ENCODE peak calls at places on chromosomes 3 and 15, in five cellular contexts. Y is H1, U is HCT116, V is GM12878, K is HepG2. C is an unnamed sample.

GRCh38 chr3:195352895-195353488 is 82.0 kb upstream of the XXYLT1 start:
- DNase-seq in Y (no peak), K (peak), V (no peak), U (peak), C (no peak)

GRCh38 chr3:14461748-14462324 is 59.4 kb downstream of the SLC6A6 start:
- DNase-seq in V (no peak), K (peak), U (peak), Y (no peak), C (peak)

GRCh38 chr3:116201032-116201690 is 244.1 kb downstream of the LSAMP start:
- DNase-seq in U (no peak), K (no peak), V (no peak), Y (no peak), C (no peak)

GRCh38 chr3:8341853-8342252 is 159.8 kb upstream of the LMCD1 start:
- DNase-seq in Y (no peak), K (no peak), V (no peak), U (no peak), C (no peak)

GRCh38 chr3:125045965-125046364 is 9.8 kb downstream of the HEG1 start:
- DNase-seq in U (no peak), K (no peak), V (no peak), Y (no peak), C (no peak)

GRCh38 chr15:49848824-49849209 is 228.0 kb downstream of the DTWD1 start:
- DNase-seq in Y (no peak), U (no peak), K (no peak), V (no peak), C (no peak)

GRCh38 chr3:153087595-153088566 is 74.1 kb upstream of the RAP2B start:
- DNase-seq in U (no peak), K (no peak), Y (no peak), V (no peak), C (no peak)

GRCh38 chr3:57977755-57978715 is 30.2 kb upstream of the FLNB start:
- DNase-seq in V (no peak), K (peak), U (peak), Y (no peak), C (no peak)

GRCh38 chr15:77550275-77551251 is 82.1 kb downstream of the LINGO1 start:
- DNase-seq in Y (no peak), U (no peak), V (no peak), K (no peak), C (no peak)

GRCh38 chr15:67917037-67917436 is 77.2 kb upstream of the RNU6-1 start:
- DNase-seq in Y (no peak), V (no peak), K (no peak), U (no peak), C (no peak)

GRCh38 chr3:11212301-11212613 is 58.0 kb downstream of the HRH1 start:
- DNase-seq in U (peak), Y (no peak), K (no peak), V (no peak), C (no peak)

GRCh38 chr3:139173372-139174108 is 128.8 kb upstream of the PRR23C start:
- DNase-seq in V (peak), K (no peak), Y (no peak), U (no peak), C (no peak)

GRCh38 chr15:31268911-31269784 is 57.5 kb upstream of the KLF13 start:
- DNase-seq in U (no peak), V (no peak), K (no peak), Y (peak), C (no peak)

GRCh38 chr3:173660645-173661299 is 263.2 kb downstream of the NLGN1 start:
- DNase-seq in Y (no peak), U (no peak), K (no peak), V (no peak), C (no peak)

GRCh38 chr15:60982249-60982932 is 246.7 kb downstream of the RORA start:
- DNase-seq in V (no peak), K (no peak), Y (no peak), U (no peak), C (no peak)

GRCh38 chr3:192409203-192409837 is 318.0 kb downstream of the FGF12 start:
- DNase-seq in Y (peak), V (no peak), U (no peak), K (no peak), C (peak)

GRCh38 chr3:127424766-127425504 is 137.1 kb upstream of the PRR20G start:
- DNase-seq in U (no peak), V (no peak), Y (peak), K (no peak), C (no peak)

GRCh38 chr3:30553641-30554316 is 52.6 kb upstream of the TGFBR2 start:
- DNase-seq in V (no peak), Y (no peak), U (no peak), K (no peak), C (no peak)

GRCh38 chr3:128620268-128620691 is 30.3 kb downstream of the RPN1 start:
- DNase-seq in Y (no peak), K (no peak), V (no peak), U (no peak), C (no peak)

GRCh38 chr15:57580866-57581265 is 10.8 kb upstream of the MYZAP start:
- DNase-seq in K (peak), V (no peak), U (no peak), Y (no peak), C (no peak)

GRCh38 chr15:99986297-99987118 is 253.3 kb upstream of the LYSMD4 start:
- DNase-seq in U (no peak), K (no peak), V (no peak), Y (no peak), C (no peak)

GRCh38 chr3:120516142-120516541 is 65.3 kb upstream of the FSTL1 start:
- DNase-seq in Y (no peak), V (no peak), K (no peak), U (no peak), C (no peak)

GRCh38 chr3:190543656-190544055 is 29.8 kb downstream of the IL1RAP start:
- DNase-seq in V (no peak), U (no peak), Y (no peak), K (no peak), C (no peak)

GRCh38 chr3:33578325-33579180 is 138.3 kb upstream of the UBP1 start:
- DNase-seq in V (no peak), U (no peak), Y (no peak), K (peak), C (peak)

DNA sequence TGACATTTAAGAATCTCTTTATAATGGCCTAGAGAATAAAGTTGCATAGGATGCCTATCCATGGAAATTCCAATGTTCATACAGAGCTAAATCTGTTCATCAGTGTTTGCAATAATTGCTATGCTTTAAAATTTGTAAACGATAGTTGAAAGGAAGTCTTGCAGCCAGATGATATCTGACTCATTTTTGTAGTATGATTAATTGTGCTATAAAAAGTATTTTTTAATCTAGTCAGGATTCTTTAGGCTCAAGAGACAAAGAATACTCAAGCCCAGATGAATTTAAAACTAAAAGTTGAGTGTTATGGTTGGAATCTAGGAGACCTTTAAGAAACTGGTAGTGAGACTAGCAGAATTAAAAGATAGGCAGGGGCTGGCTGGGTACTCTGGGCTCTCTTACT is 50.5 kb downstream of the SUCNR1 start:
- DNase-seq in K (no peak), V (no peak), U (no peak), Y (no peak), C (no peak)
- TF ChIP-seq YY1 in K (no peak), V (no peak), U (no peak), Y (no peak), C (no peak)

GRCh38 chr15:79881668-79882067 is 15.1 kb downstream of the MTHFS start:
- DNase-seq in U (no peak), Y (no peak), V (no peak), K (no peak), C (no peak)

GRCh38 chr15:79883579-79884203 is 13.1 kb downstream of the MTHFS start:
- DNase-seq in V (no peak), Y (no peak), K (no peak), U (no peak), C (no peak)

GRCh38 chr15:79878078-79878705 is 18.6 kb downstream of the MTHFS start:
- DNase-seq in Y (no peak), V (no peak), K (no peak), U (peak), C (no peak)

GRCh38 chr15:79884204-79884596 is 12.6 kb downstream of the MTHFS start:
- DNase-seq in K (no peak), Y (no peak), U (no peak), V (no peak), C (no peak)

GRCh38 chr15:79881254-79881653 is 15.6 kb downstream of the MTHFS start:
- DNase-seq in U (no peak), Y (no peak), V (no peak), K (no peak), C (no peak)
- TF ChIP-seq ZNF274 in U (no peak), Y (no peak), V (no peak), K (no peak), C (no peak)

GRCh38 chr3:66532160-66532587 is 31.4 kb upstream of the LRIG1 start:
- DNase-seq in U (no peak), K (no peak), V (no peak), Y (peak), C (peak)

GRCh38 chr3:66531256-66531655 is 30.4 kb upstream of the LRIG1 start:
- DNase-seq in V (no peak), U (no peak), K (no peak), Y (no peak), C (no peak)

GRCh38 chr3:66532613-66533012 is 31.8 kb upstream of the LRIG1 start:
- DNase-seq in Y (no peak), U (no peak), K (no peak), V (no peak), C (no peak)

GRCh38 chr3:66536791-66537190 is 36.0 kb upstream of the LRIG1 start:
- DNase-seq in V (no peak), K (no peak), Y (no peak), U (no peak), C (no peak)

DNA sequence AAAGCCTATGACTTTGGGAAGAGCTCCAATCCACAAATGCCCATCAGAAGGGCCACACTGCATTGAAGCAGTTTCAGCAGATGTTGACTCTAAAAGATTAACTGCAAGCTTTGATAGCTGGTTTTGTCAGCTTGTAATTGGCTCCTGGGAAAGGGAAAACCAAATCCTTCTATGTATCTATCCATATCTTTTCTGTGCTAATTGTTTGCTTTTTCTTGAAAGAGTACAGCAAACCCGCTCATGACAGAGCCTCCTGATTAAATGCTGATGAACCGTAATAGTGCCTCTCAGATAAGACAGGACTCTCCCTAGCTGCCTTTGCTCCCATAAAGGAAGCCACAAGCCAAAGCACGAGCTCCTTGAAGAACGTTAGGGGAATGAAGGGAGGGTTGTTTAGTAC is 33.5 kb upstream of the LRIG1 start:
- DNase-seq in Y (no peak), V (no peak), K (no peak), U (no peak), C (no peak)
- TF ChIP-seq YY1 in Y (no peak), V (no peak), K (no peak), U (no peak), C (no peak)

GRCh38 chr15:34085746-34086145 is 15.9 kb downstream of the EMC7 start:
- DNase-seq in K (no peak), Y (no peak), V (no peak), U (no peak), C (no peak)

GRCh38 chr15:34079904-34080303 is 21.8 kb downstream of the EMC7 start:
- DNase-seq in U (no peak), Y (no peak), K (no peak), V (no peak), C (no peak)

GRCh38 chr15:34078900-34079299 is 22.8 kb downstream of the EMC7 start:
- DNase-seq in Y (no peak), K (no peak), V (no peak), U (no peak), C (no peak)

GRCh38 chr15:34084086-34084485 is 17.6 kb downstream of the EMC7 start:
- DNase-seq in U (no peak), V (no peak), Y (no peak), K (no peak), C (no peak)
- TF ChIP-seq ZNF274 in U (no peak), V (no peak), Y (no peak), K (no peak), C (no peak)

GRCh38 chr3:197882580-197882979 is 67.4 kb upstream of the RPL35A start:
- DNase-seq in Y (no peak), K (no peak), V (no peak), U (no peak), C (no peak)
- TF ChIP-seq YY1 in Y (no peak), K (no peak), V (no peak), U (no peak), C (no peak)

C was measured in NT2/D1.